ENCODE peak calls at places on chromosome 10, in four cellular contexts. I, N, Q and Z are unnamed samples. For H3K36me3, the result is how much of the 10 kb centered on the place peaks cover.

GRCh38 chr10:12348870-12349627 is at the start of gene CAMK1D:
- DNase-seq in N (peak), Q (peak), I (peak), Z (peak)

GRCh38 chr10:97367126-97367649 is 32.7 kb upstream of the FRAT2 start:
- DNase-seq in Q (no peak), I (no peak), N (no peak), Z (no peak)

GRCh38 chr10:93701903-93702277 is 502 bp downstream of the FRA10AC1 start:
- DNase-seq in N (peak), Q (no peak), I (peak), Z (peak)

GRCh38 chr10:37495415-37495814 is 362.0 kb downstream of the ZNF248 start:
- DNase-seq in I (peak), Q (no peak), N (no peak), Z (no peak)

GRCh38 chr10:44994752-44995530 is 5.8 kb upstream of the ZNF22 start:
- DNase-seq in I (no peak), N (no peak), Q (no peak), Z (no peak)

GRCh38 chr10:109282510-109282909 is 640.8 kb downstream of the XPNPEP1 start:
- DNase-seq in Q (no peak), N (no peak), I (no peak), Z (no peak)

GRCh38 chr10:25758041-25758457 is 176.0 kb upstream of the MYO3A start:
- DNase-seq in N (peak), Q (no peak), I (no peak), Z (peak)

GRCh38 chr10:13871698-13872280 is 285.0 kb downstream of the PRPF18 start:
- DNase-seq in I (no peak), N (no peak), Q (no peak), Z (no peak)

GRCh38 chr10:3372284-3372683 is 199.7 kb upstream of the PITRM1 start:
- DNase-seq in Q (no peak), I (no peak), N (no peak), Z (no peak)

GRCh38 chr10:118041316-118041715 is 5.4 kb downstream of the RAB11FIP2 start:
- DNase-seq in N (no peak), Q (no peak), I (peak), Z (no peak)

GRCh38 chr10:27584302-27584701 is 80.2 kb downstream of the RAB18 start:
- DNase-seq in N (no peak), I (no peak), Q (no peak), Z (no peak)

GRCh38 chr10:79229830-79230562 is 117.3 kb upstream of the PPIF start:
- DNase-seq in N (peak), Q (no peak), I (no peak), Z (no peak)

GRCh38 chr10:97321807-97322195 is 2.7 kb downstream of the FRAT1 start:
- DNase-seq in N (peak), Q (no peak), I (no peak), Z (no peak)

GRCh38 chr10:107054469-107055156 is 109.9 kb downstream of the SORCS1 start:
- DNase-seq in Q (no peak), N (no peak), I (no peak), Z (no peak)

GRCh38 chr10:77836299-77836820 is 90.2 kb downstream of the DLG5 start:
- DNase-seq in N (no peak), Q (peak), I (peak), Z (no peak)

GRCh38 chr10:48255722-48256121 is 18.8 kb downstream of the FRMPD2 start:
- DNase-seq in Q (peak), N (no peak), I (no peak), Z (no peak)

GRCh38 chr10:16809074-16809718 is 8.0 kb downstream of the RSU1 start:
- DNase-seq in N (peak), I (peak), Q (no peak), Z (peak)

GRCh38 chr10:127552446-127552845 is 3.3 kb downstream of the NPS start:
- DNase-seq in Q (no peak), I (no peak), N (no peak), Z (no peak)

GRCh38 chr10:43946445-43946844 is 297.8 kb upstream of the ZNF32 start:
- DNase-seq in I (no peak), Q (no peak), N (no peak), Z (no peak)

GRCh38 chr10:60513281-60513680 is 123.6 kb upstream of the ANK3 start:
- DNase-seq in N (no peak), I (no peak), Q (no peak), Z (no peak)

GRCh38 chr10:123858907-123859650 is 32.5 kb downstream of the CPXM2 start:
- DNase-seq in Q (no peak), N (no peak), I (no peak), Z (no peak)

GRCh38 chr10:119413738-119414611 is 128.5 kb downstream of the RGS10 start:
- DNase-seq in I (no peak), N (peak), Q (no peak), Z (no peak)

GRCh38 chr10:112755446-112756117 is 194.5 kb upstream of the TCF7L2 start:
- DNase-seq in N (no peak), I (no peak), Q (no peak), Z (no peak)

GRCh38 chr10:93126484-93127052 is 52.9 kb downstream of the CYP26A1 start:
- DNase-seq in Q (no peak), N (peak), I (no peak), Z (no peak)

GRCh38 chr10:63866747-63867140 is 345.5 kb downstream of the REEP3 start:
- DNase-seq in Q (no peak), N (no peak), I (peak), Z (no peak)

GRCh38 chr10:117362313-117362712 is 12.9 kb downstream of the PDZD8 start:
- DNase-seq in I (no peak), Q (no peak), N (no peak), Z (no peak)

GRCh38 chr10:24889636-24890035 is 62.8 kb downstream of the PRTFDC1 start:
- DNase-seq in I (no peak), N (no peak), Q (no peak), Z (no peak)

GRCh38 chr10:25493122-25493893 is 318.5 kb downstream of the GPR158 start:
- DNase-seq in N (peak), I (peak), Q (no peak), Z (no peak)

GRCh38 chr10:119341236-119342016 is 134.1 kb downstream of the GRK5 start:
- DNase-seq in Q (peak), I (peak), N (no peak), Z (no peak)

GRCh38 chr10:125451319-125451718 is 231.6 kb downstream of the TEX36 start:
- DNase-seq in N (no peak), Q (no peak), I (no peak), Z (no peak)

GRCh38 chr10:13115832-13116793 is 16.1 kb downstream of the OPTN start:
- DNase-seq in I (no peak), N (no peak), Q (no peak), Z (no peak)

GRCh38 chr10:271722-272121 is 136.5 kb downstream of the ZMYND11 start:
- DNase-seq in I (no peak), Q (no peak), N (peak), Z (no peak)

GRCh38 chr10:95247881-95248583 is 42.8 kb downstream of the PDLIM1 start:
- DNase-seq in N (peak), I (peak), Q (no peak), Z (no peak)

GRCh38 chr10:95253007-95253406 is 37.8 kb downstream of the PDLIM1 start:
- DNase-seq in N (no peak), I (no peak), Q (no peak), Z (no peak)

GRCh38 chr10:95249467-95249866 is 41.3 kb downstream of the PDLIM1 start:
- DNase-seq in I (no peak), Q (no peak), N (no peak), Z (no peak)

GRCh38 chr10:95248989-95249388 is 41.8 kb downstream of the PDLIM1 start:
- DNase-seq in I (no peak), N (peak), Q (no peak), Z (no peak)

DNA sequence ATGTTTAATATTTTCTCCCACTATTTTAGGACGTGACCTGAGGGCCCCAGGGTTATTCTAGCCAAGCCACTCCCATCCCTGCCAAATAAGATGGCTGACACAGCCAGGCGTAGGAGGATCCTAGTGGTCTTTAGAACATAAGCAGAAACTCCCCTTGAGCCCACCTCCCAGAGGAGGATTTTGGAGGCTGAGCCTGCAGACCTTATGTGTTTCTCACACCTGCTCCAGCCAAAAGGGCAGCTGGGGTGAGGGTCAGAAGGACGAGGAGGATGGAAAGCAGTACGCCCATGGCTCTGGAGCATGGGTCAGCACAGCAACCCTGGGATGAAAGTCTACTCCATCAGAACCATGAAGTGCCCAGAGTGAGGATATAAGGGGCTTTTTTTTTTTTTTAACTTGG is 39.9 kb downstream of the PDLIM1 start:
- DNase-seq in N (peak), I (no peak), Q (no peak), Z (no peak)
- H3K27ac ChIP-seq in N (no peak), I (no peak), Q (no peak), Z (no peak)

DNA sequence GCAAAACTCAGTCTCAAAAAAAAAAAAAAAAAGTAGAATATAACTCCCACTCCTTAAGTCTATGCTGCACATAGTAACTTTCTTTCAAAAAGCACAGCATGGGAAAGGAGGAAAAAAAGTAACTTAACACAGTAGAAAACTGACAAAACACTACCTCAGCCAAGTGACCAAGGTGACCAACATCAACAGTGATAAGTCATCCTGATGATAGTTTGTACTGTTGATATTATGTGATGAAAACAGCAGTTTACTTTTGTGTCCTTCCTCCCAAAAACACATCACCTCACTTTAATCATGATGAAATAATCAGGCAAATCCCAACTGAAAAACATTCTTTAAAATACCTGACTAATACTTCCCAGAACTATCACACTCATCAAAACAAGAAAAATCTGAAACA is 29.3 kb upstream of the MAT1A start:
- DNase-seq in I (no peak), N (no peak), Q (no peak), Z (no peak)
- H3K36me3 ChIP-seq in I (under half), N (under half), Q (under half), Z (under half)

DNA sequence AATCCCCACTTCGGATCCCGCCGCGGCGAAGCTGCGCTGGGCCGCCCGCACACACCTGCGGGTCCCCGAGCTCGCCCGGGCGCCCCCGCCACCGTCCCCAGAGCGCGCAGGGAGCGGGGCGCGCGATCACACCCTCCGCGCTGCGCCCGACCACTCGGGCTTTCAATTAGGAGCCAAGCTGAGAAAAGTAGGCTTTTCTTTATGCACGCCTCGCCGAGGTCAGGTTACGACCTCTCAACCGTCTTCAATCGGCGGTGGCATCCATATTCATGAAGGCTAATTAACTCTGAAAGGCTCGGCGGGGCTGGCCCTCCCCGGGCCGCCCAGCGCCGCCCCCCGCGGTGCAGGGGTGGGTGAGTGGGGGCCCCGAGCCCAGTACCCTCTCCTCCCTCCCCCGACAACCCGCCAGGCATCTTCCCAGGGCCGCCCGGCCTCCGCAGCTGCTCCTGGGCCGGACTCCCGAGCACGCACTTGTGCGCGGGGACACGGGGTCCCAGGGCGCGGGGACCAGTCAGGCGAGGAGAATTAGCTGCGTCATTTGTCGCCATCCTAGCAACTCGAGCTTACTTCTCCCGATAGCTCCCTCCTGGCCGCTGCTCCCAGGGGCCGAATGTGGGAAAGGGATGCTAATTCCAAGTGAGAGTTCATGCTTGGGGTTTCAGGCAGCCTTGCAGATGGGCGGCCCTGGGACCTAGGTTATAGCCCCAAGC is 155.5 kb upstream of the LYZL2 start:
- DNase-seq in I (no peak), Q (peak), N (peak), Z (peak)
- H3K27ac ChIP-seq in I (no peak), Q (peak), N (peak), Z (peak)

DNA sequence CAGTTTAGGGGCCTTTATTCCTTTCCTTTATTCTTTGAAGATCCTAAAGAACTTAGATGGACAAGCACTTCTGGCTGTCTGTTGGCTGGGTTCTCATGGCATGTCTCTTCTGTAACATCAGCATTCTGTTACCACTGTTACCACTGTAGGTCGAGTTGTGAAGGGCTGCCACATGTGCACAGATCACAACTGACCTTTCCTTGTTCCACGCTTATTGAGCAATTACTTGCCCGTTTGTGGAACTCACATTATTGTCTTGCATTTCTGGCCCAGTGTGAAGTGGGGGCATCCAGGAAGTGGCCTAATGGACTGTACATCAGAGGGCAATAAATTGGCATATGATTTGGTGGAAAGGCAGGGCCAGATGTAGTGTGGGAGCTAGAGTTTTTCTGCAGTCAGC is 23.7 kb downstream of the GBF1 start:
- DNase-seq in N (no peak), Q (no peak), I (no peak), Z (no peak)
- H3K36me3 ChIP-seq in N (under half), Q (under half), I (under half), Z (under half)

DNA sequence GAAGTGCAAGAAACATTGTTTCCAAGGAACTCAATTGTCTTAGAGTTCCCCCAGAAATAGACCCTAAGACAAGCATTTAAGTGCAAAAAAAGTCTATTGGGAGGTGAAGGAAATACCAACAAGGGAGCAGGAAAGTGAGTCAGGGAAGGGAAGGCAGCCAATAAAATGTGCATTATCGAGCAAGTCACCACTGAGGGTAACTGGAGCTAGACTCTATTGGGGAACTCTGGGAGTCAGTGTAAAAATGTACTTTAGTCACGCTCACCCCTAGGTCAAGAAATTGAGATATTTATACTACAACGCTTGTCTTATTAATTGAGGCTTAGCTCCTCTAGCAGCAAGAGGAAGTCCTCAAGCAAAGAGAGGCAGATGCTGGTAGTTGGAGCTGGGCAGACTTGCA is 137.7 kb downstream of the RTKN2 start:
- DNase-seq in N (no peak), I (peak), Q (no peak), Z (no peak)
- H3K27ac ChIP-seq in N (no peak), I (no peak), Q (no peak), Z (no peak)

GRCh38 chr10:69241575-69241974 is 21.4 kb downstream of the HKDC1 start:
- DNase-seq in Q (peak), I (no peak), N (no peak), Z (no peak)
- H3K36me3 ChIP-seq in Q (under half), I (under half), N (under half), Z (under half)